ENCODE peak calls at places on chromosomes 13 and 19, in ten cellular contexts. A, V, J, F, D, H, O, S, G and I are unnamed samples. For H3K4me1, the result is how much of the 10 kb centered on the place peaks cover.

GRCh38 chr19:10518444-10519361 is 1.5 kb upstream of the S1PR5 start:
- DNase-seq in D (no peak), A (no peak), F (no peak), S (no peak), G (no peak), J (no peak), V (no peak), H (no peak), O (no peak), I (no peak)

GRCh38 chr13:43663474-43664090 is 123.2 kb downstream of the ENOX1 start:
- DNase-seq in A (peak), F (no peak), G (no peak), J (no peak), D (no peak), H (no peak), S (no peak), V (peak), O (no peak), I (no peak)

GRCh38 chr13:40600145-40600751 is 66.2 kb downstream of the FOXO1 start:
- DNase-seq in S (no peak), G (no peak), A (no peak), F (no peak), O (peak), D (no peak), J (no peak), H (no peak), V (no peak), I (peak)

GRCh38 chr13:113211774-113212173 is 2.4 kb downstream of the CUL4A start:
- DNase-seq in S (no peak), J (no peak), D (no peak), G (no peak), O (peak), F (no peak), V (no peak), A (no peak), H (no peak), I (no peak)

GRCh38 chr19:2434721-2435265 is 7.4 kb upstream of the TIMM13 start:
- DNase-seq in G (no peak), H (no peak), V (no peak), D (no peak), O (no peak), J (no peak), S (no peak), A (no peak), F (no peak), I (no peak)

GRCh38 chr13:95644611-95645052 is at the start of gene DZIP1:
- DNase-seq in O (peak), V (peak), S (no peak), F (peak), H (no peak), J (peak), D (peak), G (peak), A (peak), I (no peak)

GRCh38 chr13:114113961-114114360 is 18.5 kb downstream of the RASA3 start:
- DNase-seq in J (no peak), A (no peak), H (no peak), F (no peak), V (no peak), D (no peak), G (no peak), O (no peak), S (no peak), I (no peak)

GRCh38 chr13:38590796-38591507 is 95.9 kb upstream of the FREM2 start:
- DNase-seq in V (no peak), G (no peak), D (no peak), F (no peak), S (no peak), A (no peak), H (peak), J (no peak), O (no peak), I (no peak)

GRCh38 chr13:45623516-45624090 is 8.1 kb upstream of the ERICH6B start:
- DNase-seq in G (peak), V (peak), F (no peak), O (peak), H (peak), S (peak), J (no peak), A (peak), D (no peak), I (peak)

GRCh38 chr13:113151745-113152707 is 6.4 kb upstream of the PROZ start:
- DNase-seq in F (no peak), J (no peak), A (peak), V (peak), O (peak), H (no peak), D (peak), S (no peak), G (no peak), I (no peak)

GRCh38 chr13:44031555-44031954 is 151.9 kb downstream of the LACC1 start:
- DNase-seq in S (no peak), H (no peak), V (no peak), A (no peak), D (no peak), J (no peak), O (no peak), F (no peak), G (no peak), I (no peak)

GRCh38 chr13:98740131-98740530 is 12.3 kb downstream of the SLC15A1 start:
- DNase-seq in G (no peak), D (no peak), S (no peak), J (no peak), F (no peak), O (no peak), V (no peak), H (no peak), A (no peak), I (no peak)

GRCh38 chr19:33194884-33195710 is 967 bp downstream of the LRP3 start:
- DNase-seq in V (peak), H (peak), D (no peak), J (no peak), F (no peak), A (peak), O (no peak), G (peak), S (no peak), I (no peak)

GRCh38 chr13:66809496-66809895 is 420.6 kb downstream of the PCDH9 start:
- DNase-seq in G (no peak), A (no peak), H (no peak), F (no peak), S (no peak), J (no peak), O (no peak), D (no peak), V (peak), I (no peak)

GRCh38 chr13:87089391-87089790 is 581.8 kb upstream of the SLITRK5 start:
- DNase-seq in H (no peak), S (no peak), A (peak), O (no peak), J (no peak), G (no peak), V (peak), D (no peak), F (no peak), I (no peak)

GRCh38 chr13:45086484-45086883 is 33.8 kb upstream of the GTF2F2 start:
- DNase-seq in G (no peak), H (no peak), V (peak), D (no peak), J (no peak), A (peak), O (no peak), F (no peak), S (no peak), I (no peak)

GRCh38 chr19:55256562-55257460 is 2.0 kb downstream of the PPP6R1 start:
- DNase-seq in O (no peak), H (no peak), J (no peak), A (no peak), G (no peak), F (no peak), V (no peak), S (peak), D (peak), I (no peak)

GRCh38 chr13:54912367-54912766 is 1883.8 kb downstream of the OLFM4 start:
- DNase-seq in A (no peak), D (no peak), V (no peak), S (no peak), J (no peak), O (no peak), F (no peak), G (no peak), H (no peak), I (no peak)

GRCh38 chr13:22121340-22121739 is 450.5 kb downstream of the FGF9 start:
- DNase-seq in S (no peak), H (no peak), D (no peak), F (no peak), V (no peak), O (no peak), G (no peak), A (no peak), J (no peak), I (no peak)

GRCh38 chr13:103250071-103250470 is 183.9 kb upstream of the SLC10A2 start:
- DNase-seq in G (no peak), A (no peak), F (no peak), H (no peak), D (no peak), S (no peak), J (no peak), O (no peak), V (no peak), I (no peak)

GRCh38 chr13:64158910-64159309 is 2743.3 kb upstream of the PCDH20 start:
- DNase-seq in F (no peak), G (no peak), H (no peak), D (no peak), V (peak), J (no peak), A (peak), S (no peak), O (no peak), I (no peak)

GRCh38 chr19:36113895-36114762 is 546 bp downstream of the POLR2I start:
- DNase-seq in A (peak), D (no peak), S (no peak), J (no peak), F (no peak), H (peak), G (peak), O (peak), V (peak), I (peak)

GRCh38 chr19:27635401-27635800 is 1577.5 kb downstream of the UQCRFS1 start:
- DNase-seq in F (no peak), G (no peak), A (no peak), O (no peak), V (no peak), S (no peak), H (no peak), D (no peak), J (no peak), I (no peak)

GRCh38 chr13:113099142-113099541 is 6.4 kb upstream of the F7 start:
- DNase-seq in A (no peak), D (no peak), J (no peak), F (no peak), V (no peak), H (no peak), G (no peak), S (no peak), O (no peak), I (no peak)

GRCh38 chr13:22009500-22009899 is 338.6 kb downstream of the FGF9 start:
- DNase-seq in G (no peak), A (no peak), F (no peak), S (no peak), H (no peak), O (no peak), D (no peak), V (no peak), J (no peak), I (no peak)

GRCh38 chr13:113407103-113407530 is 43.2 kb upstream of the GRTP1 start:
- DNase-seq in G (no peak), F (no peak), V (no peak), D (no peak), A (no peak), O (no peak), J (no peak), S (no peak), H (no peak), I (no peak)

GRCh38 chr13:36965767-36966166 is 33.4 kb downstream of the ALG5 start:
- DNase-seq in F (no peak), G (no peak), J (no peak), V (peak), D (no peak), H (no peak), A (peak), O (no peak), S (no peak), I (no peak)

GRCh38 chr19:16386619-16387240 is 62.1 kb downstream of the KLF2 start:
- DNase-seq in A (peak), S (peak), H (peak), G (peak), V (peak), D (peak), J (peak), F (peak), O (peak), I (peak)

GRCh38 chr13:109783815-109784589 is 2.4 kb downstream of the IRS2 start:
- DNase-seq in V (no peak), S (no peak), D (peak), J (no peak), G (no peak), F (no peak), H (no peak), O (no peak), A (no peak), I (no peak)

GRCh38 chr13:35765941-35766340 is 289.5 kb upstream of the MAB21L1 start:
- DNase-seq in A (no peak), O (no peak), F (no peak), D (no peak), J (no peak), V (no peak), H (no peak), S (no peak), G (no peak), I (no peak)

DNA sequence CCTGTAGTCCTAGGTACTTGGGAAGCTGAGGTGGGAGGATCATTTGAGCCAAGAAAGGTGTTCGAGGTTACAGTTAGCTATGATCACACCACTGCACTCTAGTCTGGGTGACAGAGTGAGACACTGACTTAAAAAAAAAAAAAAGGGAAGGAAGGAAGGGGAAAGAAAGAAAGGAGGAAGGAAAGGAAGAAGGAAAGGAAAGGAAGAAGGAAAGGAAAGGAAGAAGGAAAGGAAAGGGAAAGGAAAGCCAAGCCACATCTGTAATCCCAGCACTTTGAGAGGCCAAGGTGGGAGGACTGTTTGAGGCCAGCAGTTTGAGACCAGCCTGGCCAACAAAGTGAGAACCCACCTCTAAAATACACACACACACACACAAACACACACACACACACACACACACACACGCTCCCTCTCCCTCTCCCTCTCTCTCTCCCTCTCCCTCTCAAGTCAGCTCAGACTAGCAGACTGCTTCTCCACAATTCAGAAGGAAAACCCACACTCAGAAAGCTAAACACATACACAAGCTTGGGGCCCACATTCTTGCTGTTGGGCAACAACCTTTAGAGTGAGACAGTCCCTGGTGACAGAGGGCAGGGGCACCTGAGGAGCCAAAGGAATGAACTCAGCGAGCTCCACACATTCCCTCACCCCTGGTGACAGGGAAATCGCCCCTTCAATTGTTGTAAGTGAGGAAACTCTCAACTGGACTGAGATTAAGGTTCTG is 2.7 kb downstream of the ZNF709 start:
- DNase-seq in H (no peak), V (no peak), O (no peak), J (no peak), D (no peak), S (no peak), A (no peak), G (no peak), F (no peak), I (no peak)
- H3K4me3 ChIP-seq in H (no peak), V (no peak), O (no peak), J (no peak), D (no peak), S (no peak), A (no peak), G (no peak), F (no peak), I (no peak)

GRCh38 chr13:33184131-33184485 is 101.4 kb downstream of the STARD13 start:
- DNase-seq in V (no peak), S (no peak), G (no peak), J (no peak), D (no peak), A (no peak), H (no peak), O (no peak), F (no peak), I (no peak)

GRCh38 chr13:33181264-33181663 is 104.3 kb downstream of the STARD13 start:
- DNase-seq in A (no peak), S (no peak), O (no peak), V (no peak), H (no peak), J (no peak), D (no peak), G (no peak), F (no peak), I (no peak)

GRCh38 chr13:33184530-33184929 is 101.0 kb downstream of the STARD13 start:
- DNase-seq in G (no peak), H (no peak), A (no peak), J (no peak), O (no peak), F (no peak), S (no peak), D (no peak), V (no peak), I (no peak)

GRCh38 chr13:33183431-33184130 is 102.0 kb downstream of the STARD13 start:
- DNase-seq in G (no peak), H (no peak), O (no peak), F (no peak), A (no peak), S (no peak), V (peak), J (no peak), D (no peak), I (no peak)

DNA sequence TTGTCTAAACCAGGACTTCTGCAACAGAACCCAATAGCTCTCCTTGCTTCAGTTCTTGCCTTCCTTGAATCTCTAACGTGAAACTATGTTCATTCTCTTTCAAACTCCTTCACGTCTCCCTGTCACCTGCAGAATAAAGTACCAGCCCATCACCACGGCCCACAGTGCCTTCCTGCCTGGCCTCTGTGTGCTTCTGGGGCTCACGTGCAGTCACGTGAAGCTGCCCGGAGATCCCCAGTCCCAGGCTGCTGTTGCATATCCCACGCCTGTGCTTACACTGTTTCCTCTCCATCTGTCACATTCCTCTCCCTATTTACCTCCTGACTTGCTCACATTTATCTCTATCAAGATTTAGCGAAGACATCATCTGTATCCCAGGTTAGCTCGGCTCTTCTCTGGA is 102.8 kb downstream of the STARD13 start:
- DNase-seq in A (no peak), H (no peak), O (no peak), D (no peak), S (no peak), F (no peak), V (no peak), G (no peak), J (no peak), I (no peak)
- H3K4me1 ChIP-seq in A (under half), H (under half), O (under half), D (under half), S (under half), F (under half), V (under half), G (under half), J (half or more), I (under half)

DNA sequence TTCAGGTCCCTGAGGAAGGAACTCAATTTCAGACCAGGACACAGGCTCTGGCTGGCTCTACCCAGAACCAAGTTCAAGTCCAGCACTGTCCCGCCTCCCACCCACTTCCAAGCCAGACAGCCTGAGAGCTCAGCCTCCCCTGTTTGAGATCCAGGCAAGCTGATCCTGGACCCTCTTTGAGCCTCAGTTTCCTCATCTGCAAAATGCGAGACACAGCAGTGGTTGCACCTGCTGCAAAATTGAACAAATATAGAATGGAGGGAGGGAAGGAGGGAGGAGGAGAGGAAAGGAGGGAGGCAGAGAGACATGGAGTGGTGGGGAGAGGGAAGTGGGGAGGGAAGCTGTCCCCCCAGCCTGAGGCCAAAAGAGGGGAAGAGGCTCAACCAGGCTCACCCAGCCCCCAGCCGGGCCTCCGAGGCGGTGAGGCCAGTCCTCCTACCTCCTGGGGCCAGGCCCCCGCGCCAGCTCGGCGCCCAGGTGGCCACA is 721 bp downstream of the TMEM221 start:
- DNase-seq in D (no peak), O (no peak), A (no peak), F (no peak), J (no peak), G (no peak), V (no peak), H (no peak), S (no peak), I (no peak)
- H3K4me3 ChIP-seq in D (peak), O (no peak), A (peak), F (peak), J (peak), G (peak), V (peak), H (no peak), S (no peak), I (no peak)

DNA sequence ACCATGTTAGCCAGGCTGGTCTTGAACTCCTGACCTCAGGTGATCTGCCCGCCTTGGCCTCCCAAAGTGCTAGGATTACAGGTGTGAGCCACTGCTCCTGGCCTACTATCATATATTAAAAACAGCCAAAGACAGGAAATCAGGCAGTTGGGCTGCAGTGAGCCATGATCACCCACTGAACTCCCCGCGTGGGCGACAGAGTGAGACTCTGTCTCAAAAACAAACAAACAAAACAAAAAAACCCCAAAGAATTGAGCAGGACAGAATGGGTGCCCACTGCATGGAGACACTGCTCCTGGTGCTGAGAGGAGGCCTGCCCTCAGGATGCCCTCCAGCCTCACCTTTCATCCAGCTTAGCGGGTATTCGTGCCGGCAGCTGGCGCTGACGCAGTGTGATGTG is 5.2 kb upstream of the RINL start:
- DNase-seq in D (no peak), S (no peak), A (no peak), G (no peak), O (no peak), J (no peak), V (no peak), H (no peak), F (no peak), I (no peak)
- H3K4me1 ChIP-seq in D (under half), S (under half), A (under half), G (under half), O (under half), J (under half), V (under half), H (under half), F (under half), I (under half)

GRCh38 chr19:18150776-18151624 is 2.0 kb upstream of the PIK3R2 start:
- DNase-seq in S (no peak), V (no peak), G (no peak), H (no peak), O (no peak), D (no peak), F (no peak), J (no peak), A (no peak), I (no peak)
- H3K4me3 ChIP-seq in S (no peak), V (no peak), G (no peak), H (no peak), O (no peak), D (no peak), F (no peak), J (no peak), A (no peak), I (no peak)

GRCh38 chr13:100140441-100140840 is 51.5 kb downstream of the PCCA start:
- DNase-seq in H (peak), G (no peak), A (no peak), J (no peak), S (no peak), D (no peak), V (peak), O (no peak), F (no peak), I (no peak)

GRCh38 chr13:100139822-100140221 is 50.9 kb downstream of the PCCA start:
- DNase-seq in G (no peak), O (no peak), F (no peak), H (no peak), D (no peak), J (no peak), S (no peak), V (peak), A (no peak), I (no peak)

GRCh38 chr13:100138859-100139491 is 50.1 kb downstream of the PCCA start:
- DNase-seq in H (no peak), G (no peak), F (no peak), J (no peak), O (no peak), D (no peak), A (no peak), V (no peak), S (no peak), I (no peak)
- H3K4me1 ChIP-seq in H (under half), G (under half), F (under half), J (under half), O (under half), D (under half), A (under half), V (under half), S (under half), I (under half)